ENCODE peak calls at places on chromosomes 7 and 10, in four cellular contexts. D, O, T and S are unnamed samples.

GRCh38 chr7:130880668-130881067 is 146.7 kb upstream of the KLF14 start:
- DNase-seq in D (peak), O (no peak), T (no peak), S (no peak)

GRCh38 chr7:132430863-132431822 is 145.1 kb downstream of the PLXNA4 start:
- DNase-seq in D (peak), O (peak), T (peak), S (peak)

GRCh38 chr10:3806603-3807002 is 21.6 kb upstream of the KLF6 start:
- DNase-seq in D (peak), O (no peak), T (no peak), S (no peak)

GRCh38 chr10:3468919-3469638 is 296.5 kb upstream of the PITRM1 start:
- DNase-seq in D (peak), O (peak), T (peak), S (peak)

GRCh38 chr10:64396105-64396504 is 874.9 kb downstream of the REEP3 start:
- DNase-seq in D (peak), O (no peak), T (peak), S (peak)

GRCh38 chr7:93941956-93942355 is 20.4 kb downstream of the GNG11 start:
- DNase-seq in D (peak), O (no peak), T (no peak), S (no peak)

GRCh38 chr7:66930341-66930740 is 9.3 kb downstream of the TMEM248 start:
- DNase-seq in D (peak), O (no peak), T (no peak), S (no peak)

GRCh38 chr10:99945286-99945685 is 64.5 kb downstream of the DNMBP start:
- DNase-seq in D (peak), O (peak), T (no peak), S (peak)

GRCh38 chr10:91117496-91117895 is 103.0 kb upstream of the PCGF5 start:
- DNase-seq in D (no peak), O (no peak), T (no peak), S (no peak)

GRCh38 chr7:86668315-86668714 is 24.6 kb downstream of the GRM3 start:
- DNase-seq in D (no peak), O (no peak), T (no peak), S (no peak)

GRCh38 chr7:114789942-114790341 is 132.0 kb upstream of the MDFIC start:
- DNase-seq in D (peak), O (no peak), T (peak), S (peak)

GRCh38 chr10:104277785-104278184 is 8.8 kb downstream of the GSTO2 start:
- DNase-seq in D (no peak), O (no peak), T (no peak), S (no peak)

GRCh38 chr10:92880233-92880861 is 32.0 kb downstream of the EXOC6 start:
- DNase-seq in D (peak), O (no peak), T (peak), S (peak)
- TF ChIP-seq CTCF in D (peak), O (peak), T (peak), S (peak)

DNA sequence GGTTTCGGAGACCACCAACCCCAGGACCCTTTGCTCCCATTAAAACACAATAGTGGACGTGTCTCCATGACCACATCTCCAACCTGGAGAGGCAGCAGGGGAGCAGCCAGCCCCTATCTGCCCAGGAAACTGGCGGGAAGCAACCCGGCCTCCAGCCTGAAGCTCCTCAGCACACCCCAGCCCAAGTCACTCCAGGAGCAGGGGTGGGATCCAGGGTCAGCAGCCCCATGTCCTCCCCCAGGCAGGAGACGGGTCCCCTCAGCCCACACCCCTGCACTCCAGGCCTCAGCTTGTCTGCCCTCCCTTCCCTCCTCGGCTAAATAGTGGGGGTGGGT is 601 bp downstream of the ADAM8 start:
- DNase-seq in D (no peak), O (no peak), T (no peak), S (no peak)
- H3K4me3 ChIP-seq in D (no peak), O (peak), T (peak), S (no peak)

GRCh38 chr10:113052076-113052830 is 102.2 kb downstream of the TCF7L2 start:
- DNase-seq in D (no peak), O (peak), T (no peak), S (no peak)
- TF ChIP-seq CTCF in D (peak), O (no peak), T (peak), S (peak)

GRCh38 chr7:77796109-77796508 is 2.1 kb downstream of the TMEM60 start:
- DNase-seq in D (no peak), O (no peak), T (no peak), S (no peak)
- H3K4me3 ChIP-seq in D (no peak), O (no peak), T (no peak), S (no peak)

GRCh38 chr10:16891375-16892313 is 74.4 kb upstream of the RSU1 start:
- DNase-seq in D (peak), O (peak), T (peak), S (peak)
- TF ChIP-seq CTCF in D (peak), O (no peak), T (peak), S (peak)

DNA sequence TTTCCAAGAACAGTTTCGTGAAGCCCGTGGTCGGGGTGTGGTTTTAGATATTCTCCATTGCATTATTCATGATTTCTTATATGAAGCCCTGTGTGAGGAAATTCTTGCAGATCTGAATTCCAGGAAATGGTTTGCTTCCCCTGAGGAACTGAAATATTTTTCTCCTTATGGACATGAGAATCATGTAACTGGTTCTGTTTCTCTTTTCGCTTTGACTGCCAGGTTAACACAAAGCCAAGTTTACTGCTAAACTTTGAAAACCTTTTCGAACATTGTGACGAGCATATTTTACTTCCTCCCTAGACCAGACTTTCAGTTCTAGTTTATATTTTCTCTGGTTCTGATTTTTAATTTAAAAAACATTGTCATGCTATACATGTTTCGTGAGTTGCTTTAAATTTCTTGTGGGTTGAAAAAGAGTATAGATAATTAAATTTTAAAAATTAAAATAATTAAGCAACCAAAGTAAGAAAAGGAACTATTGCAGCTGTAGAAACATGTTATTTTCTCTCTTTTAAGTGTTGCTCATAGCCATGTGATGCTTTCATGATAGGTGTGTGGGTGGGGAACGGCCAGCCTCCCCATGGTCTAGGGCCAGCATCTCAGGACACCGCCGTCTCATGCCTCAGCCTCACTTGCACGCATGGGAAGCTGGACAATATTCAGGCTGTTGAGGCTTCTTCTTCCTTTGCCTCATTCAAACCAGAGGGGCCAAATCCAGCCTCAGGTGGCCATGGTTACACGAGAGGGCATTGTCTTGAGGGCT is 97.1 kb downstream of the CREB5 start:
- DNase-seq in D (peak), O (peak), T (no peak), S (peak)
- H3K4me3 ChIP-seq in D (no peak), O (no peak), T (no peak), S (no peak)